ENCODE peak calls at places on chromosomes 3 and 15, in five cellular contexts. J, F, I, E and T are unnamed samples.

GRCh38 chr15:94352940-94353820 is 121.8 kb downstream of the MCTP2 start:
- DNase-seq in J (no peak), F (peak; percentile 13), I (peak; percentile 40), E (no peak), T (no peak)

GRCh38 chr15:72800819-72801481 is 17.4 kb upstream of the ADPGK start:
- DNase-seq in J (no peak), F (no peak), I (peak; percentile 68), E (no peak), T (no peak)

GRCh38 chr3:79161941-79162340 is 605.9 kb downstream of the ROBO1 start:
- DNase-seq in J (no peak), F (peak; percentile 20), I (peak; percentile 18), E (no peak), T (no peak)

GRCh38 chr3:157865449-157865862 is 240.8 kb downstream of the SHOX2 start:
- DNase-seq in J (no peak), F (no peak), I (peak; percentile 19), E (peak; percentile 22), T (no peak)

GRCh38 chr3:111721702-111722205 is 126.6 kb upstream of the ZBED2 start:
- DNase-seq in J (no peak), F (no peak), I (no peak), E (no peak), T (no peak)

GRCh38 chr3:181752202-181752671 is 40.5 kb downstream of the SOX2 start:
- DNase-seq in J (no peak), F (no peak), I (peak; percentile 1), E (no peak), T (peak; percentile 73)

GRCh38 chr3:178367817-178368617 is 168.2 kb upstream of the KCNMB2 start:
- DNase-seq in J (no peak), F (no peak), I (peak; percentile 78), E (no peak), T (no peak)

GRCh38 chr3:373193-373784 is 176.7 kb downstream of the CHL1 start:
- DNase-seq in J (no peak), F (no peak), I (no peak), E (no peak), T (no peak)

GRCh38 chr3:38334142-38334541 is 12.4 kb upstream of the XYLB start:
- DNase-seq in J (no peak), F (no peak), I (no peak), E (no peak), T (no peak)

GRCh38 chr3:25962255-25962654 is 172.4 kb downstream of the OXSM start:
- DNase-seq in J (no peak), F (no peak), I (no peak), E (no peak), T (no peak)

GRCh38 chr15:69153067-69153466 is 7.4 kb upstream of the GLCE start:
- DNase-seq in J (no peak), F (no peak), I (no peak), E (no peak), T (no peak)

GRCh38 chr3:63364495-63364894 is 86.4 kb downstream of the SYNPR start:
- DNase-seq in J (no peak), F (peak; percentile 4), I (peak; percentile 68), E (no peak), T (peak; percentile 62)

GRCh38 chr15:73897441-73898261 is 24.3 kb downstream of the TBC1D21 start:
- DNase-seq in J (no peak), F (peak; percentile 72), I (peak; percentile 83), E (peak; percentile 24), T (peak; percentile 88)

GRCh38 chr15:41659855-41660234 is 360 bp upstream of the MGA start:
- DNase-seq in J (no peak), F (no peak), I (no peak), E (no peak), T (no peak)

GRCh38 chr15:82183121-82184031 is 79.2 kb downstream of the EFL1 start:
- DNase-seq in J (no peak), F (peak; percentile 47), I (peak; percentile 85), E (no peak), T (peak; percentile 95)

GRCh38 chr3:128380719-128381118 is 86.0 kb downstream of the DNAJB8 start:
- DNase-seq in J (no peak), F (no peak), I (no peak), E (no peak), T (no peak)

GRCh38 chr3:46693897-46694235 is 387 bp upstream of the ALS2CL start:
- DNase-seq in J (no peak), F (no peak), I (no peak), E (peak; percentile 37), T (no peak)

GRCh38 chr15:50828610-50829206 is 63.2 kb upstream of the SPPL2A start:
- DNase-seq in J (peak; percentile 24), F (peak; percentile 86), I (peak; percentile 92), E (no peak), T (peak; percentile 88)

GRCh38 chr3:189712906-189713483 is 81.8 kb downstream of the TP63 start:
- DNase-seq in J (no peak), F (no peak), I (no peak), E (no peak), T (no peak)

GRCh38 chr15:32669870-32670623 is 28.5 kb downstream of the SCG5 start:
- DNase-seq in J (no peak), F (peak; percentile 85), I (peak; percentile 85), E (no peak), T (no peak)

GRCh38 chr3:45507820-45508317 is 86.7 kb upstream of the LIMD1 start:
- DNase-seq in J (no peak), F (no peak), I (peak; percentile 58), E (no peak), T (peak; percentile 85)

GRCh38 chr15:84606653-84607120 is 5.9 kb downstream of the ZSCAN2 start:
- DNase-seq in J (no peak), F (no peak), I (no peak), E (no peak), T (no peak)

GRCh38 chr15:88987951-88988671 is 74.9 kb upstream of the MFGE8 start:
- DNase-seq in J (no peak), F (no peak), I (no peak), E (no peak), T (no peak)

GRCh38 chr3:24128195-24129005 is 183.3 kb downstream of the NR1D2 start:
- DNase-seq in J (no peak), F (peak; percentile 80), I (peak; percentile 76), E (no peak), T (peak; percentile 15)

GRCh38 chr3:185268194-185268809 is 14.5 kb upstream of the EHHADH start:
- DNase-seq in J (no peak), F (no peak), I (no peak), E (no peak), T (no peak)

GRCh38 chr3:52983336-52983807 is 62.5 kb downstream of the SFMBT1 start:
- DNase-seq in J (no peak), F (no peak), I (no peak), E (no peak), T (no peak)

GRCh38 chr3:157274644-157275137 is 114.7 kb upstream of the CCNL1 start:
- DNase-seq in J (no peak), F (peak; percentile 57), I (no peak), E (no peak), T (no peak)

GRCh38 chr3:126620743-126621142 is 34.2 kb downstream of the TXNRD3 start:
- DNase-seq in J (no peak), F (no peak), I (peak; percentile 63), E (no peak), T (no peak)

GRCh38 chr15:77014137-77015081 is 19.5 kb downstream of the PSTPIP1 start:
- DNase-seq in J (no peak), F (no peak), I (no peak), E (no peak), T (no peak)

GRCh38 chr3:139794469-139795265 is 116.9 kb upstream of the NMNAT3 start:
- DNase-seq in J (no peak), F (no peak), I (no peak), E (no peak), T (no peak)

GRCh38 chr3:134677196-134677986 is 26.6 kb upstream of the KY start:
- DNase-seq in J (no peak), F (no peak), I (peak; percentile 22), E (no peak), T (no peak)

GRCh38 chr3:105369501-105370371 is 3.0 kb downstream of the ALCAM start:
- DNase-seq in J (peak; percentile 57), F (no peak), I (peak; percentile 80), E (peak; percentile 75), T (peak; percentile 83)
- TF ChIP-seq CTCF in J (no peak), F (peak; percentile 65), I (peak; percentile 76), E (no peak), T (peak; percentile 66)

DNA sequence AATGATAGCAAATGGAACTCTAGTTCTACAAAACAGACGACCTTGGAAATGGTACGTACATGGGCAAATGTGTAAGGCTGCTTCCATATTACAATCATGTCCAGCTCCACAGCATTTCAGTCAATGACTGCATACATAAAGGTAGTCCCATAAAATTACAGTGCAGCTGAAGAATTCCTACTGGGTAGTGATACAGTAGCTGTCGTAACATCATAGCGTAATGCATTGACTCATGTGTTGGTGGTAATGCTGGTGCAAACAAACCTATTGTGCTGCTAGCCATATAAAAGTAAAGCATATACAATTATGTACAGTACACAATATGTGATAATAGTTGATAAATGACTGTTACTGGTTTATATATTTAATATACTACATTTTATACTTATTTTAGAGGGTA is 18.5 kb downstream of the TTC23 start:
- DNase-seq in J (no peak), F (no peak), I (no peak), E (no peak), T (no peak)
- TF ChIP-seq CTCF in J (no peak), F (no peak), I (no peak), E (no peak), T (no peak)

DNA sequence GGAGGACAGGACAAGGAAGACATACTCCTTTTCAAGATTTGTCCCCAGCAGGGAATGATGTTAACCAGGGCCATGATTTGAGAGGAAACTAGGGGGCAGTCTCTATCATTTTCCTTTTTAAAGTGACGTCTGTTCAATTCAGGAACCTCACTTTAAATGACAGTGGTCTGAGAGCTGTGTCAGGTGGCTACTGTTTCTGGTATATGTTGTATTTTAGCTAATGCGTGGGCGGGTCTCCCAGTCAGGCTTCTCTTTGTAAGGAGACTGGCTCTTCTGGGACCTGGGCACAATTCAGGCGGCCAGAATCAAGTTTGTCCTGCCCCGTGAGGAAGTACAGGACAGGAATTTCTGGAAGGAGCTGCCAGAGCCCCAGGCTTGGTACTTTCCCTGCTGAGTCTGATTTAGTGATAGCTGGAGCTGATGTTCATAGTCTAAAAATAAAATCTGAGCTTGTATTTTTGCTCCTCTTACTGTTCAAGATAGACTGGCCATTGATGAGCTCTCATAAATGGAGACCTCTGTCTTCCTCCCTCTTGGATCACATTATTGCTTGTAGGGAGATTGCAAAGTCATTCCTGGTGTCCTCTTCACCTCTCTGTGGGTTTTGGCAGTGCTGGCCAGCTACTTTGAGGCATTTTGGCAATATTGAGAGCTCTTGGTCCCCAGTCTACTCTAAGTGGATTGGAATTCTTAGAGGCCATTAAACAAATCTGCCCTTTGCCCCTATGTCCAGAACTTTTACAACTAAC is 25.6 kb downstream of the SQOR start:
- DNase-seq in J (no peak), F (no peak), I (no peak), E (no peak), T (no peak)
- TF ChIP-seq CTCF in J (no peak), F (no peak), I (no peak), E (no peak), T (no peak)

GRCh38 chr15:27550635-27551034 is 548.5 kb downstream of the OCA2 start:
- DNase-seq in J (no peak), F (no peak), I (no peak), E (no peak), T (no peak)
- TF ChIP-seq CTCF in J (no peak), F (no peak), I (no peak), E (no peak), T (no peak)